ENCODE peak calls at places on chromosomes 5 and 9, in four cellular contexts. O is H9, G is left lung, C is WTC11. Z is an unnamed sample.

GRCh38 chr5:35470866-35471265 is 146.8 kb upstream of the SPEF2 start:
- DNase-seq in O (no peak), G (peak; percentile 28), C (no peak), Z (no peak)

GRCh38 chr5:151085517-151086031 is 4.7 kb upstream of the TNIP1 start:
- DNase-seq in O (no peak), G (peak; percentile 85), C (no peak), Z (no peak)

GRCh38 chr5:108193021-108193795 is 188.7 kb downstream of the FBXL17 start:
- DNase-seq in O (no peak), G (no peak), C (no peak), Z (no peak)

GRCh38 chr9:136539427-136540412 is 6.1 kb downstream of the NOTCH1 start:
- DNase-seq in O (peak; percentile 88), G (peak; percentile 99), C (peak; percentile 64), Z (no peak)

GRCh38 chr5:9337908-9338307 is 208.0 kb downstream of the SEMA5A start:
- DNase-seq in O (no peak), G (no peak), C (no peak), Z (no peak)

GRCh38 chr9:100619665-100620064 is 41.8 kb downstream of the CAVIN4 start:
- DNase-seq in O (no peak), G (no peak), C (no peak), Z (no peak)

GRCh38 chr9:76818271-76818670 is 54.0 kb downstream of the PCA3 start:
- DNase-seq in O (peak; percentile 49), G (no peak), C (no peak), Z (no peak)

GRCh38 chr5:9869616-9870288 is 239.6 kb upstream of the TAS2R1 start:
- DNase-seq in O (no peak), G (no peak), C (no peak), Z (no peak)

GRCh38 chr5:61251874-61252642 is 80.0 kb upstream of the ZSWIM6 start:
- DNase-seq in O (no peak), G (no peak), C (no peak), Z (no peak)

GRCh38 chr9:115117999-115118470 is at the start of gene TNC:
- DNase-seq in O (peak; percentile 63), G (peak; percentile 71), C (peak; percentile 38), Z (peak; percentile 3)

GRCh38 chr5:174559141-174559540 is 165.2 kb upstream of the MSX2 start:
- DNase-seq in O (no peak), G (no peak), C (no peak), Z (no peak)

GRCh38 chr5:111248571-111248970 is 24.4 kb downstream of the CAMK4 start:
- DNase-seq in O (no peak), G (no peak), C (no peak), Z (no peak)

GRCh38 chr9:123457586-123457985 is 101.6 kb downstream of the CRB2 start:
- DNase-seq in O (no peak), G (no peak), C (no peak), Z (peak; percentile 17)

GRCh38 chr9:121773286-121773953 is 122.0 kb downstream of the DAB2IP start:
- DNase-seq in O (no peak), G (no peak), C (no peak), Z (no peak)

GRCh38 chr5:179123491-179124328 is 63.5 kb downstream of the ZNF354C start:
- DNase-seq in O (no peak), G (peak; percentile 62), C (no peak), Z (no peak)

GRCh38 chr9:96246267-96246671 is 55.7 kb downstream of the HSD17B3 start:
- DNase-seq in O (no peak), G (no peak), C (no peak), Z (no peak)

GRCh38 chr9:70427161-70427945 is 12.9 kb upstream of the KLF9 start:
- DNase-seq in O (no peak), G (no peak), C (no peak), Z (no peak)

GRCh38 chr5:151757233-151758140 is 944 bp downstream of the ATOX1 start:
- DNase-seq in O (no peak), G (no peak), C (no peak), Z (no peak)

GRCh38 chr5:90557871-90558270 is 726 bp upstream of the ADGRV1 start:
- DNase-seq in O (no peak), G (no peak), C (no peak), Z (no peak)

GRCh38 chr9:10112798-10113197 is 500.0 kb downstream of the PTPRD start:
- DNase-seq in O (no peak), G (no peak), C (no peak), Z (no peak)

GRCh38 chr5:152689275-152689711 is 284.2 kb upstream of the NMUR2 start:
- DNase-seq in O (peak; percentile 28), G (no peak), C (no peak), Z (no peak)

GRCh38 chr9:137341227-137341626 is 39.2 kb upstream of the NRARP start:
- DNase-seq in O (no peak), G (no peak), C (no peak), Z (no peak)

GRCh38 chr5:120388016-120388781 is 75.9 kb upstream of the PRR16 start:
- DNase-seq in O (no peak), G (no peak), C (no peak), Z (no peak)

GRCh38 chr5:59390989-59391388 is 502.5 kb downstream of the PDE4D start:
- DNase-seq in O (no peak), G (no peak), C (no peak), Z (no peak)

GRCh38 chr5:59393585-59394289 is 499.8 kb downstream of the PDE4D start:
- DNase-seq in O (no peak), G (no peak), C (no peak), Z (no peak)

GRCh38 chr5:59387127-59387526 is 506.4 kb downstream of the PDE4D start:
- DNase-seq in O (no peak), G (no peak), C (no peak), Z (no peak)

GRCh38 chr5:59391576-59391975 is 501.9 kb downstream of the PDE4D start:
- DNase-seq in O (no peak), G (no peak), C (no peak), Z (no peak)

DNA sequence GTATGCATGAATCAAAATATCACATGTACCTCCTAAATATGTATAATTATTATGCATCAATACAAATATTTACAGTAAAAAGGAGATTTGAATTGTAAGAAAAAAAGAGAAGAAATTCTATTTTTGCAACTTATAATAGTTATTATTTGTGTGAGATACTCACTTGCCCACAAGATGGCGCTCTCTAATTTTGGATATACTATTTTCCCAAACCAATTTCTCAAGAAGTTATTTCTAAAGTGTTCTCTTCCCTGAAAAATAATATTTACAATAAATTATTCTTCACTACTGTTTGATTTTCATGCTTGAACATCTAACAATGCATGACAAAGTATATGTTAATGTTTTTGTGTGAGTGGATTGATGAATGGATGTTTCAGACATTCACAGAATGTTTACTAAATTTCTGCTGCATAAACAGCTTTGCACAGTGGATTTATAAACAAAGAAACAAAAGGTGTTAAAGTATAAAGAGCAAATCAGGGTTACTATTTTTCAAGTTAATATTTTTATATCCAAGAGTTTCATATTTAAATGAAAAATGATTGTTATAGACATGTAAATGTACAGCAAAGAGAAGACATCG is 503.4 kb downstream of the PDE4D start:
- DNase-seq in O (no peak), G (no peak), C (no peak), Z (peak; percentile 42)
- TF ChIP-seq CTCF in O (peak; percentile 86), G (peak; percentile 56), C (peak; percentile 71), Z (peak; percentile 88)

DNA sequence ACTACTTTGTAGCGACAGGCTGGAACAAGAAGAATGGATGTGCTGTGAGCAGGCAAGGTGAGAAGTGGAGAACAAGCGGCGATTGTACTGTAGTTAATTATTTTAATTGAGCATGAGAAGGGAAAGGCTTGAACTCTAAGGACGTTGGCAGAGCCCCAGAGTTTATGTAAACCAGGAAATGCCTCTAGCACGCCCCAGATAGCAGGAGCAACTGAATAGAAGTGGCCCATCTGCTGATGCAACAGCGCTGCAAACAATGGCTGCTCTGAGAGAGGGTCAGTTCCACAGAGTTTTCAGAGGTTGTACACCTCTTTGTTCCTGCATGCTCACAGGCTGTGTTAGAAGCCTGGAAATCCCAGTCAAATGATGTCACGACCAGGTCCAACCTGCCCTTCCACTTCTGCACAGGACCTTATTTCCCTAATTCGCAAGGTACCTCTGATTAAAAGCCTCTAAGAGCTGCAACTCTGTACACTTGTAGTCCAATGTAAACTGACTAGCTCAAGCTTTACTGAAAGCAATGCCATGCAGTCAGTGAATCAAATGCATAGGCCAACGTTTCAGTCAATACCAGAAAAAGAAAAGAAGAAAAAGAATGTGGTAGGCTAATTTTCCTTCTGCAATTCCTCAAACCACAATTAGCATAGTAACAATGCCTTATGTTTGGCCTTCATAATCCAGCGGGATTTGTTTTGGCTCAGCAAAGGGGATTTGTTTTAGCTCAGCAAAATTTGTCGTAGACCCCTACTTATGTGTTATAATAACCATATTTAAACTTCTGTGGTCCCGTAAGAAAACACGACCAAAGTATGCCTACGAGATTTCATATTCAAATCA is 119.6 kb upstream of the RETREG1 start:
- DNase-seq in O (peak; percentile 66), G (no peak), C (peak; percentile 56), Z (peak; percentile 46)
- TF ChIP-seq CTCF in O (no peak), G (no peak), C (no peak), Z (no peak)

GRCh38 chr5:57662991-57663390 is 180.4 kb upstream of the ACTBL2 start:
- DNase-seq in O (no peak), G (no peak), C (no peak), Z (no peak)
- TF ChIP-seq CTCF in O (no peak), G (no peak), C (no peak), Z (no peak)

GRCh38 chr9:120348951-120349429 is 231.0 kb downstream of the CDK5RAP2 start:
- DNase-seq in O (peak; percentile 83), G (no peak), C (peak; percentile 73), Z (peak; percentile 45)
- TF ChIP-seq CTCF in O (peak; percentile 87), G (peak; percentile 27), C (peak; percentile 61), Z (peak; percentile 79)

DNA sequence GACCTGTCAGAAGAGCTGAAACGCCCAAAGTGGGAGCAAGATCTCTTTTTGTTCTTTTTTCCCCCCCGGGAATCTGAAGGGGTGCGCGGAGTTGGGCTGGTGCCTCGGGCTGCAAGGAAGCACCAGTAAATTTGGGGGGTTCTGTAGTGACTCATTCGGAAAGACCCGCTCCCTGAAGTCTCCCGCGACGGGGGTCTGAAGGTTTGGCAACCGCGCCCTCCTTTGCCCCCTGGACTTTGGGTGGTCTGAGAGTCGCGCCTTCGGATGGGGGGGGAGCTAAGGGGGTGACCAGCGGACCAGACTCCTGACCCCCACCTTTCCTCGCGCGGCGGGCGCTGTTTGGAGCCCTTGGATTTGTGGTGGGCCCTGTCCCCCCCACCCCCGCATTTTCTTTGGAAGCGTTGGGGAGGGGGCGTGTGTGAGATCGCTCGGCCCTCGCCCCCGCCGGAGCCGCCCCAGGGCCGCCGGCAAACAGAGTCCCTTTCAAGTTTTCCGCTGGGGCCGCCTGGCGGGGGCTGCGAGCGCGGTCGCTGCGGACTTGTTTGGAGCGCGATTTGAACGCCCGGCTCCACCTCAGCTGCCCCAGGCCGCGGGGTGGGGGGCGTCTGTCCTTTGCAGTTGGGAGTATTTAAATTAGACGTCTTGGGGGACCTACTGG is 2.0 kb downstream of the CXXC5 start:
- DNase-seq in O (no peak), G (peak; percentile 78), C (peak; percentile 72), Z (peak; percentile 55)
- TF ChIP-seq CTCF in O (peak; percentile 55), G (peak; percentile 23), C (no peak), Z (peak; percentile 63)